ENCODE peak calls at places on chromosomes 6 and 20, in eight cellular contexts. U is cardiac muscle cell; X is naive thymus-derived CD4-positive, alpha-beta T cell; P is DND-41; W is CD8-positive, alpha-beta memory T cell; M is stomach; C is endodermal cell; B is GM23248. Z is an unnamed sample. For H3K4me1, the result is how much of the 10 kb centered on the place peaks cover.

GRCh38 chr6:107125771-107126170 is 10.5 kb upstream of the BEND3 start:
- DNase-seq in C (no peak), U (no peak), X (no peak), B (no peak), W (no peak), M (no peak), P (no peak), Z (no peak)

GRCh38 chr6:157185171-157185570 is 138.1 kb downstream of the TMEM242 start:
- DNase-seq in C (no peak), P (no peak), M (no peak), B (no peak), X (no peak), U (no peak), W (no peak), Z (no peak)

GRCh38 chr20:46501337-46501942 is 11.9 kb downstream of the ZNF334 start:
- DNase-seq in M (no peak), W (no peak), B (no peak), P (no peak), C (no peak), X (no peak), U (no peak), Z (no peak)

GRCh38 chr20:7406671-7407070 is 533.6 kb downstream of the HAO1 start:
- DNase-seq in P (no peak), M (no peak), U (no peak), W (no peak), B (no peak), X (no peak), C (no peak), Z (no peak)

GRCh38 chr6:152316024-152316423 is 321.1 kb downstream of the SYNE1 start:
- DNase-seq in M (no peak), X (no peak), P (no peak), U (no peak), C (no peak), W (no peak), B (peak), Z (no peak)

GRCh38 chr6:107033136-107033535 is 5.1 kb downstream of the MTRES1 start:
- DNase-seq in U (no peak), B (peak), C (no peak), X (no peak), P (no peak), M (no peak), W (no peak), Z (no peak)

GRCh38 chr6:88493717-88494116 is 327.6 kb upstream of the CNR1 start:
- DNase-seq in B (no peak), M (no peak), C (no peak), P (no peak), U (no peak), X (no peak), W (no peak), Z (no peak)

GRCh38 chr20:1005452-1006027 is 3.4 kb upstream of the RSPO4 start:
- DNase-seq in P (peak), M (no peak), W (no peak), C (peak), X (no peak), U (peak), B (peak), Z (peak)

GRCh38 chr6:24033284-24033683 is 92.7 kb upstream of the NRSN1 start:
- DNase-seq in U (peak), X (no peak), M (no peak), P (no peak), W (no peak), C (no peak), B (no peak), Z (no peak)

GRCh38 chr20:19950042-19950441 is 67.1 kb upstream of the NAA20 start:
- DNase-seq in B (no peak), W (no peak), M (no peak), X (no peak), C (no peak), P (no peak), U (no peak), Z (no peak)

GRCh38 chr6:53042112-53042511 is 23.1 kb upstream of the FBXO9 start:
- DNase-seq in C (no peak), P (no peak), M (no peak), W (no peak), U (no peak), X (no peak), B (peak), Z (no peak)

GRCh38 chr6:46325561-46326525 is 155.1 kb upstream of the ENPP5 start:
- DNase-seq in W (peak), M (no peak), U (peak), B (peak), X (no peak), C (peak), P (no peak), Z (no peak)

GRCh38 chr6:111727041-111727440 is 121.4 kb upstream of the TRAF3IP2 start:
- DNase-seq in M (no peak), P (no peak), W (no peak), U (no peak), B (peak), X (no peak), C (no peak), Z (no peak)

GRCh38 chr6:20058912-20059311 is 153.4 kb downstream of the MBOAT1 start:
- DNase-seq in P (peak), W (no peak), M (no peak), U (no peak), X (no peak), B (no peak), C (no peak), Z (no peak)

GRCh38 chr20:62587757-62588402 is 54.4 kb upstream of the SLCO4A1 start:
- DNase-seq in U (peak), X (no peak), M (no peak), B (peak), W (no peak), P (peak), C (peak), Z (no peak)

GRCh38 chr6:84685983-84686584 is 78.3 kb downstream of the TBX18 start:
- DNase-seq in W (no peak), B (no peak), X (no peak), U (no peak), P (peak), M (no peak), C (peak), Z (peak)

GRCh38 chr6:95948324-95948723 is 67.5 kb upstream of the FUT9 start:
- DNase-seq in X (no peak), M (no peak), P (no peak), B (no peak), W (no peak), C (no peak), U (no peak), Z (no peak)

GRCh38 chr6:34497411-34497810 is 31.5 kb downstream of the PACSIN1 start:
- DNase-seq in C (no peak), B (no peak), X (no peak), P (no peak), M (no peak), U (no peak), W (no peak), Z (no peak)

GRCh38 chr6:129263117-129263516 is 380.2 kb downstream of the LAMA2 start:
- DNase-seq in P (no peak), C (no peak), W (no peak), M (no peak), X (no peak), B (no peak), U (peak), Z (no peak)

GRCh38 chr6:5302995-5303622 is 41.8 kb downstream of the FARS2 start:
- DNase-seq in M (peak), P (no peak), U (peak), W (peak), X (peak), B (peak), C (peak), Z (peak)

GRCh38 chr20:63979549-63980316 is at the start of gene SAMD10:
- DNase-seq in X (peak), B (peak), M (peak), P (peak), C (peak), W (peak), U (peak), Z (no peak)

GRCh38 chr6:31474871-31475286 is 23.1 kb upstream of the MICB start:
- DNase-seq in M (no peak), C (peak), W (no peak), P (peak), U (no peak), X (no peak), B (no peak), Z (no peak)

GRCh38 chr6:162798546-162798945 is 70.8 kb downstream of the PACRG start:
- DNase-seq in U (no peak), X (peak), B (no peak), M (no peak), C (no peak), W (no peak), P (no peak), Z (no peak)

GRCh38 chr6:72987305-72987704 is 238.0 kb downstream of the KHDC1L start:
- DNase-seq in W (no peak), C (no peak), X (no peak), B (no peak), P (no peak), M (no peak), U (no peak), Z (no peak)

GRCh38 chr6:73528897-73529296 is 8.1 kb upstream of the EEF1A1 start:
- DNase-seq in X (no peak), U (no peak), W (no peak), M (no peak), B (no peak), P (no peak), C (no peak), Z (no peak)

GRCh38 chr6:85008311-85009015 is 244.1 kb upstream of the TBX18 start:
- DNase-seq in B (peak), W (no peak), P (no peak), M (no peak), X (no peak), U (no peak), C (no peak), Z (no peak)

GRCh38 chr20:44017905-44018683 is 103.4 kb downstream of the TOX2 start:
- DNase-seq in W (no peak), P (peak), X (no peak), U (peak), B (peak), M (peak), C (no peak), Z (no peak)

GRCh38 chr6:43708857-43709653 is 21.5 kb upstream of the MRPS18A start:
- DNase-seq in C (peak), P (no peak), U (no peak), W (no peak), B (peak), M (no peak), X (no peak), Z (no peak)

GRCh38 chr6:170514908-170515307 is 38.2 kb downstream of the PSMB1 start:
- DNase-seq in M (no peak), C (no peak), W (no peak), X (no peak), P (no peak), U (no peak), B (no peak), Z (no peak)

GRCh38 chr6:122734529-122735203 is 44.9 kb upstream of the FABP7 start:
- DNase-seq in P (no peak), U (no peak), C (peak), M (no peak), B (no peak), W (no peak), X (no peak), Z (no peak)

GRCh38 chr6:138499303-138499991 is at the start of gene NHSL1:
- DNase-seq in W (no peak), U (peak), P (no peak), B (peak), C (peak), X (no peak), M (no peak), Z (no peak)

GRCh38 chr20:35454881-35455609 is at the start of gene CEP250:
- DNase-seq in B (peak), C (peak), U (peak), M (peak), P (peak), W (peak), X (peak), Z (peak)

GRCh38 chr20:35458388-35458787 is 3.0 kb downstream of the CEP250 start:
- DNase-seq in B (no peak), C (no peak), X (no peak), P (no peak), U (no peak), W (no peak), M (no peak), Z (no peak)

GRCh38 chr20:35451295-35451694 is 4.1 kb upstream of the CEP250 start:
- DNase-seq in B (no peak), P (no peak), C (no peak), U (no peak), X (no peak), W (no peak), M (no peak), Z (no peak)

GRCh38 chr20:35448788-35449373 is 6.5 kb upstream of the CEP250 start:
- DNase-seq in P (no peak), X (no peak), U (no peak), M (no peak), B (no peak), W (no peak), C (no peak), Z (no peak)

GRCh38 chr20:35453647-35454046 is 1.8 kb upstream of the CEP250 start:
- DNase-seq in W (no peak), B (no peak), X (no peak), M (no peak), C (no peak), U (no peak), P (no peak), Z (no peak)
- H3K4me3 ChIP-seq in W (no peak), B (no peak), X (no peak), M (peak), C (peak), U (peak), P (no peak), Z (no peak)

GRCh38 chr6:13760948-13761347 is 49.3 kb upstream of the RANBP9 start:
- DNase-seq in B (peak), P (no peak), X (no peak), M (no peak), U (no peak), W (no peak), C (no peak), Z (no peak)

GRCh38 chr6:13764996-13765395 is 49.4 kb downstream of the MCUR1 start:
- DNase-seq in U (no peak), B (no peak), M (no peak), C (no peak), X (no peak), P (no peak), W (no peak), Z (no peak)

GRCh38 chr6:13761361-13762036 is 49.9 kb upstream of the RANBP9 start:
- DNase-seq in B (peak), M (no peak), X (no peak), W (no peak), U (no peak), C (no peak), P (no peak), Z (no peak)

GRCh38 chr6:13763740-13764381 is 50.5 kb downstream of the MCUR1 start:
- DNase-seq in P (no peak), U (no peak), C (no peak), M (no peak), B (no peak), X (no peak), W (no peak), Z (no peak)

GRCh38 chr6:13762648-13763441 is 51.2 kb upstream of the RANBP9 start:
- DNase-seq in P (peak), U (no peak), X (peak), C (no peak), B (peak), W (no peak), M (no peak), Z (no peak)
- H3K4me1 ChIP-seq in P (half or more), U (under half), X (under half), C (under half), B (half or more), W (under half), M (under half), Z (under half)

DNA sequence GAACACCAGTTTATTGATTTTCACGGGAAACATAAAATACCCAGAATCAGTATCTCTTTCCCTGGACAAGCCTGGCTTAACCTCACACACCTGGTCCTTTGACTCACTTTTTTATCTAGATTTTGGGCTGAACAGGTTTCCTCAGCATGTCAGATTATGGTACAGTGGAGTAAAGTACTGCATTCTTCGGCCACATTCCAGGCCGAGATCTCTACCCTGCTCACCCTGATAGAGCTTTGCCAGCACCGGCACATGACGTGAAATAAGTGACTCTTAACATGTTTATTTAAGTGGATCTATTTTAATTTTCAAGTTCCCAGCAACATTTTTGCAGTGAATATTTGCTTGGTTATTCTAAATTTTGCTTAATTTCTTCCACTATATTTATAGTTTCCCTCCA is 79.0 kb upstream of the POPDC3 start:
- DNase-seq in B (no peak), P (no peak), M (peak), U (peak), X (no peak), W (no peak), C (no peak), Z (no peak)
- H3K27ac ChIP-seq in B (no peak), P (no peak), M (no peak), U (peak), X (no peak), W (no peak), C (no peak), Z (no peak)

GRCh38 chr6:27834384-27834783 is 77.8 kb downstream of the OR2B2 start:
- DNase-seq in B (no peak), X (no peak), P (no peak), U (no peak), C (no peak), M (no peak), W (no peak), Z (no peak)

GRCh38 chr6:27836783-27837635 is 75.2 kb downstream of the OR2B2 start:
- DNase-seq in U (peak), P (peak), W (peak), C (peak), X (peak), M (peak), B (peak), Z (no peak)

GRCh38 chr6:27834879-27835549 is 77.2 kb downstream of the OR2B2 start:
- DNase-seq in U (no peak), P (no peak), C (no peak), W (no peak), B (no peak), X (no peak), M (no peak), Z (no peak)

GRCh38 chr6:27837636-27838512 is 74.3 kb downstream of the OR2B2 start:
- DNase-seq in M (peak), U (peak), P (peak), B (peak), W (peak), C (peak), X (peak), Z (peak)

GRCh38 chr6:27836080-27836782 is 76.0 kb downstream of the OR2B2 start:
- DNase-seq in U (no peak), M (no peak), P (no peak), X (no peak), B (no peak), W (no peak), C (no peak), Z (no peak)
- H3K4me3 ChIP-seq in U (peak), M (peak), P (peak), X (peak), B (peak), W (peak), C (peak), Z (peak)

GRCh38 chr6:110357298-110357695 is 852 bp downstream of the METTL24 start:
- DNase-seq in M (no peak), U (no peak), W (no peak), C (no peak), X (no peak), P (no peak), B (no peak), Z (no peak)

GRCh38 chr6:110355727-110356126 is 2.4 kb downstream of the METTL24 start:
- DNase-seq in W (no peak), C (peak), X (no peak), M (no peak), P (no peak), U (no peak), B (no peak), Z (no peak)

GRCh38 chr6:110353420-110353819 is 4.7 kb downstream of the METTL24 start:
- DNase-seq in M (no peak), C (no peak), W (no peak), B (no peak), P (no peak), X (no peak), U (no peak), Z (no peak)

GRCh38 chr6:110356778-110357177 is 1.4 kb downstream of the METTL24 start:
- DNase-seq in M (no peak), C (peak), W (no peak), P (no peak), B (no peak), U (no peak), X (no peak), Z (no peak)

DNA sequence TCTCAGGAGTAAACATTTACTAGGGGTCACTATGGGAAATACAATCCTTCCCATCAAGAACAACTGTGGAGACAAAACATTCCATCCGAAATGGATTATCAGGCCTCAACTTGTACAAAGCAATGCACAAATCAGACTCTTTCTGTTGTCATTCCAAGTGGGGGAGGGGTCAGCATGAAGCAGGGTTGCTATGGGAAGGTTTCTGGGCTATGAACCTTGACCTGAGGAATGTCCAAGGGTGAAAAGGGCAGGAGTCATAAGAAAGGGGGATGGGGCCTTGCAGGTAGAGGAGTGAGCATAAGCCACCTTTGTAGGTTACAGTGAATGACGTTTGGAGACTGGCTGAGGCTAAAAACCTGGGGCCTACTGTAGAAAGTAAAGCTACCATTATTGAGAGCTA is 3.1 kb downstream of the METTL24 start:
- DNase-seq in W (no peak), M (no peak), X (no peak), B (no peak), U (no peak), C (no peak), P (no peak), Z (no peak)
- H3K4me1 ChIP-seq in W (under half), M (under half), X (under half), B (under half), U (half or more), C (under half), P (under half), Z (under half)

Z was measured in iPS DF 6.9.